ENCODE peak calls at places on chromosomes 12 and 14, in seven cellular contexts. V, D, R, Y, J, O and B are unnamed samples.

GRCh38 chr12:57496822-57497221 is 9.0 kb downstream of the MARS1 start:
- DNase-seq in V (no peak), D (no peak), R (no peak), Y (no peak), J (no peak), O (no peak), B (no peak)

GRCh38 chr12:11769723-11770514 is 120.4 kb downstream of the ETV6 start:
- DNase-seq in V (peak; percentile 66), D (no peak), R (no peak), Y (no peak), J (no peak), O (no peak), B (no peak)

GRCh38 chr12:79934309-79935020 is 432 bp downstream of the PPP1R12A start:
- DNase-seq in V (peak; percentile 77), D (peak; percentile 17), R (peak; percentile 56), Y (no peak), J (no peak), O (no peak), B (peak; percentile 47)

GRCh38 chr12:110310754-110311153 is 29.7 kb downstream of the ATP2A2 start:
- DNase-seq in V (no peak), D (no peak), R (no peak), Y (no peak), J (no peak), O (no peak), B (no peak)

GRCh38 chr14:32252030-32252670 is 49.1 kb upstream of the RNU6-8 start:
- DNase-seq in V (peak; percentile 72), D (peak; percentile 89), R (peak; percentile 69), Y (peak; percentile 80), J (peak; percentile 56), O (peak; percentile 85), B (peak; percentile 79)

GRCh38 chr12:49296034-49296835 is 1.3 kb downstream of the PRPH start:
- DNase-seq in V (no peak), D (peak; percentile 27), R (no peak), Y (peak; percentile 42), J (no peak), O (peak; percentile 64), B (peak; percentile 69)

GRCh38 chr14:52391866-52392600 is 77.9 kb downstream of the PTGER2 start:
- DNase-seq in V (no peak), D (no peak), R (peak; percentile 87), Y (peak; percentile 82), J (peak; percentile 68), O (peak; percentile 98), B (no peak)

GRCh38 chr12:120235369-120236123 is 30.0 kb downstream of the PXN start:
- DNase-seq in V (no peak), D (no peak), R (no peak), Y (peak; percentile 50), J (no peak), O (no peak), B (peak; percentile 31)

GRCh38 chr14:104120281-104120741 is 18.1 kb upstream of the KIF26A start:
- DNase-seq in V (no peak), D (no peak), R (no peak), Y (no peak), J (no peak), O (peak; percentile 61), B (no peak)

GRCh38 chr12:27861428-27862167 is 81.6 kb upstream of the MANSC4 start:
- DNase-seq in V (peak; percentile 22), D (no peak), R (no peak), Y (no peak), J (peak; percentile 7), O (no peak), B (peak; percentile 78)

GRCh38 chr12:7666595-7666994 is 887 bp upstream of the APOBEC1 start:
- DNase-seq in V (no peak), D (peak; percentile 40), R (no peak), Y (no peak), J (no peak), O (no peak), B (no peak)

GRCh38 chr12:2341871-2342270 is 289.1 kb downstream of the CACNA1C start:
- DNase-seq in V (no peak), D (no peak), R (peak; percentile 84), Y (peak; percentile 87), J (peak; percentile 76), O (peak; percentile 38), B (no peak)

GRCh38 chr14:74891870-74892269 is 10.2 kb downstream of the DLST start:
- DNase-seq in V (no peak), D (no peak), R (peak; percentile 63), Y (peak; percentile 74), J (no peak), O (no peak), B (no peak)

GRCh38 chr14:102625564-102626296 is 33.3 kb downstream of the RCOR1 start:
- DNase-seq in V (no peak), D (no peak), R (no peak), Y (no peak), J (no peak), O (no peak), B (no peak)

GRCh38 chr14:102626530-102626929 is 34.1 kb downstream of the RCOR1 start:
- DNase-seq in V (no peak), D (no peak), R (no peak), Y (no peak), J (no peak), O (no peak), B (no peak)

GRCh38 chr14:102630405-102630804 is 38.0 kb downstream of the RCOR1 start:
- DNase-seq in V (no peak), D (no peak), R (no peak), Y (no peak), J (no peak), O (no peak), B (no peak)

GRCh38 chr14:102629011-102629444 is 36.6 kb downstream of the RCOR1 start:
- DNase-seq in V (no peak), D (no peak), R (no peak), Y (no peak), J (no peak), O (no peak), B (no peak)

GRCh38 chr14:102629700-102630365 is 37.4 kb downstream of the RCOR1 start:
- DNase-seq in V (no peak), D (no peak), R (peak; percentile 30), Y (no peak), J (no peak), O (no peak), B (no peak)
- H3K4me2 ChIP-seq in V (no peak overlapping the region), D (no peak overlapping the region), R (no peak overlapping the region), Y (no peak overlapping the region), J (no peak overlapping the region), O (no peak overlapping the region), B (no peak overlapping the region)

DNA sequence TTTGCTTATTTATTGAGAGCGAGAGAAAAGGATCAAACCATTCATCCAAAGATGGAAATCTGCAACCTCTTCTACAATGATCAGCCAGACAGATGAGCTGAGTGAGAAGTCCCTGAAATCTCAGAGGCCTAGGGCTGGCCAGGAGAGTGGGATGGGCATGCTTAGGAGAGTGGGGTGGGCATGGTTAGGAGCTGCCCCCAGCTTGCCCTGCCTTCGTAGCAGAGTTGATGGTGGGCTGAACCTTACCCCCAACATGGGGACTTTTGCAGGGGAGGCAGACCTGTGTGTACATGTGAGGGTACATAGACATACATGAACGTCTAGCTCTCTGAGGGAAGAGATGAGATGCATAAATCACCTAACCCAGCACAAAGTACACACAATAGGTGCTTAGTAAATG is 95.7 kb upstream of the ESRRB start:
- DNase-seq in V (no peak), D (no peak), R (no peak), Y (no peak), J (no peak), O (no peak), B (no peak)
- H2AFZ ChIP-seq in V (no peak overlapping the region), D (no peak overlapping the region), R (no peak overlapping the region), Y (no peak overlapping the region), J (no peak overlapping the region), O (no peak overlapping the region), B (no peak overlapping the region)

GRCh38 chr12:132949936-132950837 is 5.9 kb downstream of the ZNF605 start:
- DNase-seq in V (no peak), D (no peak), R (no peak), Y (no peak), J (no peak), O (no peak), B (no peak)
- H3K9me3 ChIP-seq in V (peaks cover 72% of the 10 kb centered on the region), D (peaks cover 88% of the 10 kb centered on the region), R (peaks cover 24% of the 10 kb centered on the region), Y (no peaks in the 10 kb centered on the region), J (peaks cover 59% of the 10 kb centered on the region), O (peaks cover 22% of the 10 kb centered on the region), B (peaks cover 30% of the 10 kb centered on the region)

GRCh38 chr12:102821149-102821548 is 95.9 kb downstream of the PAH start:
- DNase-seq in V (no peak), D (no peak), R (no peak), Y (no peak), J (no peak), O (no peak), B (no peak)

DNA sequence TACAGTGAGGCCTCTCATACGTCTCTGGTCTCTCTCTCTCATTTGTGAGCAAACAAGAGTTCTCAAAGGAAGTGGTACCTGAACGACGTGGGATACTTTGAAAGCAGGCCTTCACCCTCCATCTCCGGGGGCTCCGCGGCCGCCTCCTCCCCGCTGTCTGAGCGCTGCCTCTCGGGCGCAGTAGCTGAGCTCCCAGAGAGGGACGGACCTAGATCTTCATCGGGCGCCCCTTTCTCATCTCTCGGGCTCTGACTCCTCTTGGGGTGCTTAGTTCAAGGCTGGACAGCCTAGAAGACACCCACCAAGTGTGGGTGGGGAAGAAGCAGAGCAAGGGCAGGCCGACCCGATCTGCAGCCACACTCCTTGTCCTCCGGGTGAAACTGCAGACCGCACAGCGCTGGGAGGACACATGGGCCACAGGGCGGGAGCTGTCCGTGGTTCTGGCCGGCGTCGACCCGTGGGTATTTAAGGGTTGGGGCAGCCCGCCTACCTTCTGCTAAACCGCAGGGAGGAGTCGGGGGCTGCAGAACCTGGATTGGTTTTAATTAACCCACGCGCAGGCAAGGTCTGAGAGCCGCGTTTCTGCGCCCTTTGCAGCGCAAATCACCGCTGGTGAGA is 92.7 kb downstream of the PAH start:
- DNase-seq in V (peak; percentile 20), D (peak; percentile 18), R (peak; percentile 10), Y (peak; percentile 60), J (peak; percentile 20), O (peak; percentile 3), B (no peak)
- H3K4me2 ChIP-seq in V (no peak overlapping the region), D (no peak overlapping the region), R (no peak overlapping the region), Y (no peak overlapping the region), J (no peak overlapping the region), O (no peak overlapping the region), B (no peak overlapping the region)

DNA sequence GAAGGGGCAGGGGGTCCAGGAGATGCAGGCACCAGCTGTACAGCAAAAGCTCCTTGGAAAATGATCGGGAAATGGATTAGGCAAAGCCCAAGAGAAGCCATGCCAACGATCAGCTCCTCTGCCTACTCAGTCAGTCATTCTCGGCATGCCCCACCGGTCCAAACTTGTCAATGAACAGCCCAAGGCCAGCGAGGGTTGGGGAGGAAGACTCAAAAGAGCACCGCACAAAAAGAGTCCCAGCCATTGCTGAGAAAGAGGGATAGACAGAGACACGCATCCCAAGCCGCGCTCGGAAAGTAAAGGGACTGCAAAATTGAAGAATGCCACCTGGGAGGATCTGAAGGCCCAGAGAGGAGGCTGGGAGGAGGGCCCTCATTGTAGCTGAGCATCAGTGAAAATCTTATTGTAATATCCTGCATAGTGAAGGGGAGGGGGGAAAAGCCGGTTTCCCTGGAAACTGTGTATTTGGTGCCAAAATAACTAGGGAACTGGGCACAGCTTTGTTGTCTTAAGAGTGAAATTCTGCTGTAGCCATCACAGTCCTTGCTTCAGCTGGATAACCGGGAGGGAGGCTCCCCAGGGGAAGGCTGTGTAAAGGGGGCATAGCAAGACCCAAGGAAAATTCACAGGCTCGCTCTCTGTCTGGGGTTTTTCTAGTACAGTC is 4.7 kb downstream of the KDM2B start:
- DNase-seq in V (no peak), D (no peak), R (no peak), Y (peak; percentile 18), J (peak; percentile 14), O (no peak), B (no peak)
- H2AFZ ChIP-seq in V (no peak overlapping the region), D (no peak overlapping the region), R (no peak overlapping the region), Y (peak overlapping the region; percentile 85), J (peak overlapping the region; percentile 48), O (no peak overlapping the region), B (no peak overlapping the region)